ENCODE peak calls at places on chromosomes 5 and 9, in four cellular contexts. D is fibroblast of the aortic adventitia, E is psoas muscle, P is endothelial cell. L is an unnamed sample.

GRCh38 chr9:89592963-89593775 is 11.6 kb upstream of the GADD45G start:
- DNase-seq in E (no peak), D (no peak), P (peak; percentile 33), L (no peak)

GRCh38 chr9:107750741-107751521 is 261.4 kb upstream of the KLF4 start:
- DNase-seq in D (peak; percentile 100), P (no peak), E (peak; percentile 92), L (no peak)

GRCh38 chr5:1227669-1228068 is 2.5 kb downstream of the SLC6A18 start:
- DNase-seq in P (no peak), E (peak; percentile 67), D (no peak), L (no peak)

GRCh38 chr9:125150349-125151245 is 7.3 kb upstream of the SCAI start:
- DNase-seq in E (no peak), D (no peak), P (no peak), L (no peak)

GRCh38 chr9:84804948-84805694 is 135.6 kb downstream of the NTRK2 start:
- DNase-seq in E (no peak), P (no peak), D (peak; percentile 2), L (no peak)

GRCh38 chr9:95008151-95008771 is 281.8 kb downstream of the AOPEP start:
- DNase-seq in P (no peak), D (peak; percentile 43), E (peak; percentile 46), L (no peak)

GRCh38 chr5:109297900-109298299 is 111.9 kb downstream of the PJA2 start:
- DNase-seq in D (no peak), E (no peak), P (no peak), L (no peak)

GRCh38 chr9:131847665-131848354 is 107.9 kb upstream of the RAPGEF1 start:
- DNase-seq in E (no peak), P (no peak), D (no peak), L (no peak)

GRCh38 chr9:136512651-136513066 is 29.8 kb upstream of the SEC16A start:
- DNase-seq in E (no peak), D (no peak), P (peak; percentile 49), L (peak; percentile 33)

GRCh38 chr9:134205636-134206316 is 41.4 kb upstream of the RNU6ATAC start:
- DNase-seq in P (no peak), D (peak; percentile 66), E (peak; percentile 83), L (no peak)